ENCODE peak calls at places on chromosomes 4 and X, in five cellular contexts. One of them, this sample, is unnamed.

GRCh38 chr4:53763813-53764597 is 172.7 kb upstream of the LNX1 start:
- DNase-seq in D341Med: no peak
- DNase-seq in stimulated activated CD4-positive, alpha-beta T cell treated with anti-CD3 and anti-CD28 coated beads, Interleukin-15, amount 100 ng/mL, for 1 hour: no peak
- DNase-seq in astrocyte of the spinal cord: peak
- DNase-seq in mucosa of gallbladder: no peak
- DNase-seq in this sample: no peak

GRCh38 chrX:134512566-134512965 is 52.6 kb downstream of the HPRT1 start:
- DNase-seq in D341Med: no peak
- DNase-seq in stimulated activated CD4-positive, alpha-beta T cell treated with anti-CD3 and anti-CD28 coated beads, Interleukin-15, amount 100 ng/mL, for 1 hour: no peak
- DNase-seq in astrocyte of the spinal cord: peak
- DNase-seq in mucosa of gallbladder: no peak
- DNase-seq in this sample: no peak

GRCh38 chrX:23802431-23802830 is 19.5 kb downstream of the SAT1 start:
- DNase-seq in D341Med: no peak
- DNase-seq in stimulated activated CD4-positive, alpha-beta T cell treated with anti-CD3 and anti-CD28 coated beads, Interleukin-15, amount 100 ng/mL, for 1 hour: no peak
- DNase-seq in astrocyte of the spinal cord: no peak
- DNase-seq in mucosa of gallbladder: no peak
- DNase-seq in this sample: no peak

GRCh38 chr4:15955670-15956069 is 7.3 kb downstream of the FGFBP2 start:
- DNase-seq in D341Med: peak
- DNase-seq in stimulated activated CD4-positive, alpha-beta T cell treated with anti-CD3 and anti-CD28 coated beads, Interleukin-15, amount 100 ng/mL, for 1 hour: no peak
- DNase-seq in astrocyte of the spinal cord: peak
- DNase-seq in mucosa of gallbladder: no peak
- DNase-seq in this sample: no peak

GRCh38 chr4:75398501-75398900 is 115.7 kb downstream of the RCHY1 start:
- DNase-seq in D341Med: no peak
- DNase-seq in stimulated activated CD4-positive, alpha-beta T cell treated with anti-CD3 and anti-CD28 coated beads, Interleukin-15, amount 100 ng/mL, for 1 hour: no peak
- DNase-seq in astrocyte of the spinal cord: no peak
- DNase-seq in mucosa of gallbladder: no peak
- DNase-seq in this sample: no peak

GRCh38 chr4:99979872-99980271 is 29.8 kb upstream of the H2AZ1 start:
- DNase-seq in D341Med: no peak
- DNase-seq in stimulated activated CD4-positive, alpha-beta T cell treated with anti-CD3 and anti-CD28 coated beads, Interleukin-15, amount 100 ng/mL, for 1 hour: no peak
- DNase-seq in astrocyte of the spinal cord: peak
- DNase-seq in mucosa of gallbladder: no peak
- DNase-seq in this sample: no peak

GRCh38 chr4:150699599-150699998 is 117.6 kb downstream of the MAB21L2 start:
- DNase-seq in D341Med: no peak
- DNase-seq in stimulated activated CD4-positive, alpha-beta T cell treated with anti-CD3 and anti-CD28 coated beads, Interleukin-15, amount 100 ng/mL, for 1 hour: no peak
- DNase-seq in astrocyte of the spinal cord: no peak
- DNase-seq in mucosa of gallbladder: no peak
- DNase-seq in this sample: no peak

GRCh38 chr4:166301266-166301665 is 428.2 kb downstream of the TLL1 start:
- DNase-seq in D341Med: no peak
- DNase-seq in stimulated activated CD4-positive, alpha-beta T cell treated with anti-CD3 and anti-CD28 coated beads, Interleukin-15, amount 100 ng/mL, for 1 hour: no peak
- DNase-seq in astrocyte of the spinal cord: peak
- DNase-seq in mucosa of gallbladder: no peak
- DNase-seq in this sample: no peak

GRCh38 chr4:152321923-152322322 is 214.0 kb downstream of the FBXW7 start:
- DNase-seq in D341Med: no peak
- DNase-seq in stimulated activated CD4-positive, alpha-beta T cell treated with anti-CD3 and anti-CD28 coated beads, Interleukin-15, amount 100 ng/mL, for 1 hour: no peak
- DNase-seq in astrocyte of the spinal cord: no peak
- DNase-seq in mucosa of gallbladder: no peak
- DNase-seq in this sample: no peak

GRCh38 chrX:154403192-154403591 is 5.0 kb downstream of the RPL10 start:
- DNase-seq in D341Med: no peak
- DNase-seq in stimulated activated CD4-positive, alpha-beta T cell treated with anti-CD3 and anti-CD28 coated beads, Interleukin-15, amount 100 ng/mL, for 1 hour: no peak
- DNase-seq in astrocyte of the spinal cord: no peak
- DNase-seq in mucosa of gallbladder: no peak
- DNase-seq in this sample: no peak

GRCh38 chr4:144499777-144500176 is 146.2 kb upstream of the HHIP start:
- DNase-seq in D341Med: no peak
- DNase-seq in stimulated activated CD4-positive, alpha-beta T cell treated with anti-CD3 and anti-CD28 coated beads, Interleukin-15, amount 100 ng/mL, for 1 hour: no peak
- DNase-seq in astrocyte of the spinal cord: no peak
- DNase-seq in mucosa of gallbladder: no peak
- DNase-seq in this sample: no peak

GRCh38 chrX:155246748-155247147 is 17.5 kb downstream of the RAB39B start:
- DNase-seq in D341Med: no peak
- DNase-seq in stimulated activated CD4-positive, alpha-beta T cell treated with anti-CD3 and anti-CD28 coated beads, Interleukin-15, amount 100 ng/mL, for 1 hour: no peak
- DNase-seq in astrocyte of the spinal cord: no peak
- DNase-seq in mucosa of gallbladder: no peak
- DNase-seq in this sample: no peak

GRCh38 chrX:45628041-45628440 is 427.4 kb upstream of the DIPK2B start:
- DNase-seq in D341Med: no peak
- DNase-seq in stimulated activated CD4-positive, alpha-beta T cell treated with anti-CD3 and anti-CD28 coated beads, Interleukin-15, amount 100 ng/mL, for 1 hour: no peak
- DNase-seq in astrocyte of the spinal cord: no peak
- DNase-seq in mucosa of gallbladder: no peak
- DNase-seq in this sample: no peak

GRCh38 chrX:9122504-9123245 is 88.7 kb upstream of the FAM9B start:
- DNase-seq in D341Med: no peak
- DNase-seq in stimulated activated CD4-positive, alpha-beta T cell treated with anti-CD3 and anti-CD28 coated beads, Interleukin-15, amount 100 ng/mL, for 1 hour: no peak
- DNase-seq in astrocyte of the spinal cord: peak
- DNase-seq in mucosa of gallbladder: no peak
- DNase-seq in this sample: no peak

GRCh38 chr4:87961993-87962791 is 13.3 kb upstream of the SPP1 start:
- DNase-seq in D341Med: no peak
- DNase-seq in stimulated activated CD4-positive, alpha-beta T cell treated with anti-CD3 and anti-CD28 coated beads, Interleukin-15, amount 100 ng/mL, for 1 hour: no peak
- DNase-seq in astrocyte of the spinal cord: peak
- DNase-seq in mucosa of gallbladder: no peak
- DNase-seq in this sample: no peak

GRCh38 chrX:47060708-47061107 is 17.5 kb upstream of the RGN start:
- DNase-seq in D341Med: no peak
- DNase-seq in stimulated activated CD4-positive, alpha-beta T cell treated with anti-CD3 and anti-CD28 coated beads, Interleukin-15, amount 100 ng/mL, for 1 hour: no peak
- DNase-seq in astrocyte of the spinal cord: no peak
- DNase-seq in mucosa of gallbladder: no peak
- DNase-seq in this sample: no peak

GRCh38 chrX:143635915-143636314 is at the start of gene SLITRK4:
- DNase-seq in D341Med: no peak
- DNase-seq in stimulated activated CD4-positive, alpha-beta T cell treated with anti-CD3 and anti-CD28 coated beads, Interleukin-15, amount 100 ng/mL, for 1 hour: no peak
- DNase-seq in astrocyte of the spinal cord: no peak
- DNase-seq in mucosa of gallbladder: no peak
- DNase-seq in this sample: no peak

GRCh38 chr4:169464080-169464479 is 148.3 kb downstream of the NEK1 start:
- DNase-seq in D341Med: no peak
- DNase-seq in stimulated activated CD4-positive, alpha-beta T cell treated with anti-CD3 and anti-CD28 coated beads, Interleukin-15, amount 100 ng/mL, for 1 hour: no peak
- DNase-seq in astrocyte of the spinal cord: no peak
- DNase-seq in mucosa of gallbladder: no peak
- DNase-seq in this sample: no peak

GRCh38 chrX:143661286-143661685 is 25.4 kb upstream of the SLITRK4 start:
- DNase-seq in D341Med: peak
- DNase-seq in stimulated activated CD4-positive, alpha-beta T cell treated with anti-CD3 and anti-CD28 coated beads, Interleukin-15, amount 100 ng/mL, for 1 hour: no peak
- DNase-seq in astrocyte of the spinal cord: no peak
- DNase-seq in mucosa of gallbladder: no peak
- DNase-seq in this sample: no peak

GRCh38 chrX:129193357-129193756 is 329.9 kb downstream of the SMARCA1 start:
- DNase-seq in D341Med: no peak
- DNase-seq in stimulated activated CD4-positive, alpha-beta T cell treated with anti-CD3 and anti-CD28 coated beads, Interleukin-15, amount 100 ng/mL, for 1 hour: no peak
- DNase-seq in astrocyte of the spinal cord: no peak
- DNase-seq in mucosa of gallbladder: peak
- DNase-seq in this sample: no peak

GRCh38 chr4:107922486-107923473 is 8.6 kb upstream of the CYP2U1 start:
- DNase-seq in D341Med: no peak
- DNase-seq in stimulated activated CD4-positive, alpha-beta T cell treated with anti-CD3 and anti-CD28 coated beads, Interleukin-15, amount 100 ng/mL, for 1 hour: no peak
- DNase-seq in astrocyte of the spinal cord: no peak
- DNase-seq in mucosa of gallbladder: no peak
- DNase-seq in this sample: no peak

GRCh38 chr4:73103799-73104503 is 34.4 kb upstream of the COX18 start:
- DNase-seq in D341Med: no peak
- DNase-seq in stimulated activated CD4-positive, alpha-beta T cell treated with anti-CD3 and anti-CD28 coated beads, Interleukin-15, amount 100 ng/mL, for 1 hour: no peak
- DNase-seq in astrocyte of the spinal cord: peak
- DNase-seq in mucosa of gallbladder: no peak
- DNase-seq in this sample: no peak

GRCh38 chr4:98908182-98908581 is 20.8 kb downstream of the EIF4E start:
- DNase-seq in D341Med: no peak
- DNase-seq in stimulated activated CD4-positive, alpha-beta T cell treated with anti-CD3 and anti-CD28 coated beads, Interleukin-15, amount 100 ng/mL, for 1 hour: no peak
- DNase-seq in astrocyte of the spinal cord: no peak
- DNase-seq in mucosa of gallbladder: no peak
- DNase-seq in this sample: no peak

GRCh38 chr4:154132406-154132805 is 343.5 kb upstream of the SFRP2 start:
- DNase-seq in D341Med: no peak
- DNase-seq in stimulated activated CD4-positive, alpha-beta T cell treated with anti-CD3 and anti-CD28 coated beads, Interleukin-15, amount 100 ng/mL, for 1 hour: no peak
- DNase-seq in astrocyte of the spinal cord: no peak
- DNase-seq in mucosa of gallbladder: no peak
- DNase-seq in this sample: no peak

GRCh38 chr4:56271121-56271520 is 116.2 kb downstream of the AASDH start:
- DNase-seq in D341Med: no peak
- DNase-seq in stimulated activated CD4-positive, alpha-beta T cell treated with anti-CD3 and anti-CD28 coated beads, Interleukin-15, amount 100 ng/mL, for 1 hour: no peak
- DNase-seq in astrocyte of the spinal cord: no peak
- DNase-seq in mucosa of gallbladder: no peak
- DNase-seq in this sample: no peak

GRCh38 chr4:88843067-88843723 is 145.6 kb upstream of the NAP1L5 start:
- DNase-seq in D341Med: no peak
- DNase-seq in stimulated activated CD4-positive, alpha-beta T cell treated with anti-CD3 and anti-CD28 coated beads, Interleukin-15, amount 100 ng/mL, for 1 hour: no peak
- DNase-seq in astrocyte of the spinal cord: no peak
- DNase-seq in mucosa of gallbladder: no peak
- DNase-seq in this sample: no peak

GRCh38 chr4:23774932-23775331 is 114.9 kb downstream of the PPARGC1A start:
- DNase-seq in D341Med: no peak
- DNase-seq in stimulated activated CD4-positive, alpha-beta T cell treated with anti-CD3 and anti-CD28 coated beads, Interleukin-15, amount 100 ng/mL, for 1 hour: no peak
- DNase-seq in astrocyte of the spinal cord: no peak
- DNase-seq in mucosa of gallbladder: no peak
- DNase-seq in this sample: no peak

GRCh38 chrX:47577424-47577823 is 4.8 kb upstream of the TIMP1 start:
- DNase-seq in D341Med: no peak
- DNase-seq in stimulated activated CD4-positive, alpha-beta T cell treated with anti-CD3 and anti-CD28 coated beads, Interleukin-15, amount 100 ng/mL, for 1 hour: no peak
- DNase-seq in astrocyte of the spinal cord: no peak
- DNase-seq in mucosa of gallbladder: no peak
- DNase-seq in this sample: no peak

GRCh38 chr4:39039108-39039507 is 6.9 kb upstream of the TMEM156 start:
- DNase-seq in D341Med: no peak
- DNase-seq in stimulated activated CD4-positive, alpha-beta T cell treated with anti-CD3 and anti-CD28 coated beads, Interleukin-15, amount 100 ng/mL, for 1 hour: no peak
- DNase-seq in astrocyte of the spinal cord: no peak
- DNase-seq in mucosa of gallbladder: no peak
- DNase-seq in this sample: no peak

GRCh38 chr4:109588176-109588575 is 28.1 kb downstream of the MCUB start:
- DNase-seq in D341Med: no peak
- DNase-seq in stimulated activated CD4-positive, alpha-beta T cell treated with anti-CD3 and anti-CD28 coated beads, Interleukin-15, amount 100 ng/mL, for 1 hour: peak
- DNase-seq in astrocyte of the spinal cord: no peak
- DNase-seq in mucosa of gallbladder: no peak
- DNase-seq in this sample: no peak

GRCh38 chrX:123339201-123339905 is 155.3 kb downstream of the GRIA3 start:
- DNase-seq in D341Med: no peak
- DNase-seq in stimulated activated CD4-positive, alpha-beta T cell treated with anti-CD3 and anti-CD28 coated beads, Interleukin-15, amount 100 ng/mL, for 1 hour: no peak
- DNase-seq in astrocyte of the spinal cord: peak
- DNase-seq in mucosa of gallbladder: no peak
- DNase-seq in this sample: no peak

GRCh38 chr4:169051331-169051730 is 41.3 kb upstream of the CBR4 start:
- DNase-seq in D341Med: no peak
- DNase-seq in stimulated activated CD4-positive, alpha-beta T cell treated with anti-CD3 and anti-CD28 coated beads, Interleukin-15, amount 100 ng/mL, for 1 hour: no peak
- DNase-seq in astrocyte of the spinal cord: no peak
- DNase-seq in mucosa of gallbladder: no peak
- DNase-seq in this sample: no peak

GRCh38 chr4:26719954-26720552 is 136.2 kb downstream of the TBC1D19 start:
- DNase-seq in D341Med: no peak
- DNase-seq in stimulated activated CD4-positive, alpha-beta T cell treated with anti-CD3 and anti-CD28 coated beads, Interleukin-15, amount 100 ng/mL, for 1 hour: no peak
- DNase-seq in astrocyte of the spinal cord: peak
- DNase-seq in mucosa of gallbladder: no peak
- DNase-seq in this sample: no peak

GRCh38 chr4:128776794-128777216 is 32.7 kb upstream of the JADE1 start:
- DNase-seq in D341Med: peak
- DNase-seq in stimulated activated CD4-positive, alpha-beta T cell treated with anti-CD3 and anti-CD28 coated beads, Interleukin-15, amount 100 ng/mL, for 1 hour: no peak
- DNase-seq in astrocyte of the spinal cord: peak
- DNase-seq in mucosa of gallbladder: peak
- DNase-seq in this sample: no peak

GRCh38 chrX:72461766-72462165 is 110.9 kb downstream of the HDAC8 start:
- DNase-seq in D341Med: no peak
- DNase-seq in stimulated activated CD4-positive, alpha-beta T cell treated with anti-CD3 and anti-CD28 coated beads, Interleukin-15, amount 100 ng/mL, for 1 hour: no peak
- DNase-seq in astrocyte of the spinal cord: no peak
- DNase-seq in mucosa of gallbladder: no peak
- DNase-seq in this sample: no peak

GRCh38 chrX:10577863-10578262 is 42.5 kb downstream of the MID1 start:
- DNase-seq in D341Med: no peak
- DNase-seq in stimulated activated CD4-positive, alpha-beta T cell treated with anti-CD3 and anti-CD28 coated beads, Interleukin-15, amount 100 ng/mL, for 1 hour: no peak
- DNase-seq in astrocyte of the spinal cord: no peak
- DNase-seq in mucosa of gallbladder: no peak
- DNase-seq in this sample: no peak

This sample was measured in esophagus squamous epithelium.